ENCODE peak calls at places on chromosomes 6 and 20, in nine cellular contexts. F is GM23248; A is D341Med; C is cerebellar cortex; J is left ventricle myocardium inferior; P is sigmoid colon; I is CD14-positive monocyte; E is activated T-cell treated with anti-CD3 and anti-CD28 coated beads, Interleukin-2, amount 50 U/mL, for 1 hour; V is endothelial cell of umbilical vein. M is an unnamed sample.

GRCh38 chr6:49565855-49566254 is 15.4 kb downstream of the C6orf141 start:
- DNase-seq in F (no peak), P (no peak), J (no peak), E (no peak), C (no peak), A (no peak), I (no peak), V (peak; percentile 97), M (no peak)

GRCh38 chr20:3046677-3047462 is 1.0 kb downstream of the MRPS26 start:
- DNase-seq in E (no peak), P (no peak), J (no peak), I (no peak), F (no peak), C (peak; percentile 35), V (no peak), A (peak; percentile 67), M (no peak)

GRCh38 chr20:35821807-35822242 is 50.0 kb downstream of the PHF20 start:
- DNase-seq in J (no peak), E (no peak), V (no peak), P (no peak), C (no peak), A (no peak), I (no peak), F (peak; percentile 80), M (no peak)

GRCh38 chr20:25295386-25296093 is 47.7 kb downstream of the PYGB start:
- DNase-seq in I (no peak), A (no peak), E (no peak), P (no peak), F (peak; percentile 29), J (peak; percentile 65), V (no peak), C (no peak), M (no peak)

GRCh38 chr6:6713660-6714446 is 125.3 kb downstream of the LY86 start:
- DNase-seq in I (no peak), J (no peak), E (no peak), C (no peak), A (no peak), P (peak; percentile 84), F (peak; percentile 94), V (no peak), M (no peak)

GRCh38 chr20:25508083-25508770 is 77.1 kb downstream of the NINL start:
- DNase-seq in A (no peak), P (no peak), V (peak; percentile 85), E (no peak), J (no peak), F (peak; percentile 82), C (no peak), I (no peak), M (no peak)

GRCh38 chr6:108001696-108002231 is 43.8 kb upstream of the SEC63 start:
- DNase-seq in E (no peak), J (no peak), V (no peak), P (no peak), I (no peak), F (no peak), C (no peak), A (no peak), M (no peak)

GRCh38 chr6:116229287-116229913 is 24.5 kb downstream of the TSPYL4 start:
- DNase-seq in A (no peak), J (peak; percentile 89), F (peak; percentile 97), V (peak; percentile 58), C (peak; percentile 99), I (no peak), E (no peak), P (peak; percentile 96), M (no peak)

GRCh38 chr6:166926748-166927147 is 29.6 kb downstream of the RNASET2 start:
- DNase-seq in I (no peak), V (no peak), J (no peak), A (no peak), P (no peak), F (no peak), C (no peak), E (no peak), M (no peak)

GRCh38 chr6:160259585-160259984 is 964 bp upstream of the SLC22A2 start:
- DNase-seq in F (no peak), J (no peak), V (no peak), C (no peak), E (no peak), P (no peak), I (no peak), A (no peak), M (no peak)

GRCh38 chr20:63977392-63978276 is 1.8 kb downstream of the SAMD10 start:
- DNase-seq in E (peak; percentile 63), C (no peak), A (peak; percentile 5), I (peak; percentile 55), P (peak; percentile 66), J (no peak), V (no peak), F (peak; percentile 64), M (no peak)

GRCh38 chr6:157518399-157519250 is 137.6 kb downstream of the ZDHHC14 start:
- DNase-seq in E (no peak), F (peak; percentile 70), V (no peak), C (no peak), J (no peak), I (no peak), A (no peak), P (no peak), M (no peak)

GRCh38 chr6:2768696-2769095 is 3.5 kb downstream of the WRNIP1 start:
- DNase-seq in J (no peak), P (no peak), A (no peak), V (peak; percentile 43), E (no peak), C (peak; percentile 22), F (no peak), I (no peak), M (no peak)

GRCh38 chr20:38178065-38178471 is 13.0 kb upstream of the TGM2 start:
- DNase-seq in I (peak; percentile 71), P (peak; percentile 50), A (no peak), C (no peak), E (no peak), F (peak; percentile 43), V (no peak), J (no peak), M (no peak)

GRCh38 chr6:35354361-35355135 is 12.2 kb downstream of the PPARD start:
- DNase-seq in P (peak; percentile 13), I (no peak), C (no peak), A (no peak), E (no peak), F (peak; percentile 58), J (no peak), V (no peak), M (no peak)

GRCh38 chr6:105170066-105170465 is 9.7 kb downstream of the POPDC3 start:
- DNase-seq in V (no peak), I (no peak), E (no peak), C (no peak), J (no peak), P (no peak), A (no peak), F (peak; percentile 64), M (no peak)

GRCh38 chr6:30060982-30061765 is at the start of gene POLR1H:
- DNase-seq in P (peak; percentile 97), I (peak; percentile 88), J (peak; percentile 91), V (peak; percentile 94), A (peak; percentile 94), F (peak; percentile 99), C (peak; percentile 98), E (peak; percentile 83), M (peak; percentile 70)

M was measured in GM12892.